ENCODE peak calls at places on chromosomes 6 and 20, in seven cellular contexts. X, Z, N, Y, R, J and G are unnamed samples.

GRCh38 chr6:170132011-170132521 is 158.8 kb downstream of the DLL1 start:
- DNase-seq in X (no peak), Z (no peak), N (no peak), Y (peak), R (no peak), J (no peak), G (no peak)

GRCh38 chr20:58892932-58893224 is 40.4 kb downstream of the GNAS start:
- DNase-seq in X (no peak), Z (no peak), N (no peak), Y (no peak), R (no peak), J (no peak), G (no peak)

GRCh38 chr6:13272131-13273046 is 55.9 kb downstream of the TBC1D7 start:
- DNase-seq in X (no peak), Z (no peak), N (no peak), Y (peak), R (no peak), J (no peak), G (no peak)

GRCh38 chr6:158040051-158040803 is 58.6 kb downstream of the SYNJ2 start:
- DNase-seq in X (peak), Z (no peak), N (peak), Y (peak), R (peak), J (no peak), G (no peak)

GRCh38 chr6:144932621-144933020 is 647.5 kb downstream of the UTRN start:
- DNase-seq in X (no peak), Z (no peak), N (no peak), Y (no peak), R (no peak), J (no peak), G (no peak)

GRCh38 chr6:167122041-167122826 is 662 bp upstream of the CCR6 start:
- DNase-seq in X (no peak), Z (no peak), N (no peak), Y (no peak), R (no peak), J (no peak), G (no peak)

GRCh38 chr6:7107578-7108195 is at the start of gene RREB1:
- DNase-seq in X (peak), Z (peak), N (peak), Y (peak), R (peak), J (peak), G (peak)

GRCh38 chr6:100678027-100678426 is 203.1 kb downstream of the ASCC3 start:
- DNase-seq in X (peak), Z (no peak), N (peak), Y (no peak), R (no peak), J (no peak), G (no peak)

GRCh38 chr6:27359231-27359630 is 29.3 kb upstream of the ZNF391 start:
- DNase-seq in X (no peak), Z (no peak), N (no peak), Y (no peak), R (no peak), J (no peak), G (no peak)

GRCh38 chr6:20953019-20953418 is 418.8 kb downstream of the CDKAL1 start:
- DNase-seq in X (no peak), Z (no peak), N (no peak), Y (no peak), R (no peak), J (no peak), G (no peak)

GRCh38 chr6:43627008-43627825 is 1.8 kb downstream of the GTPBP2 start:
- DNase-seq in X (peak), Z (peak), N (peak), Y (peak), R (peak), J (no peak), G (no peak)

GRCh38 chr6:73180718-73181619 is 44.3 kb downstream of the KHDC1L start:
- DNase-seq in X (peak), Z (no peak), N (peak), Y (no peak), R (peak), J (no peak), G (no peak)